ENCODE peak calls at places on chromosomes 3 and 15, in ten cellular contexts. Z is tibial artery; U is NCI-H2107; F is Right ventricle myocardium inferior; H is activated naive CD8-positive, alpha-beta T cell treated with anti-CD3 and anti-CD28 coated beads, Interleukin-2, amount 10 ng/mL, durations not matched to agents 7 days and 5 days; G is nephron progenitor cell; S is left cardiac atrium; A is uterus; J is heart right ventricle; L is NCI-H146. D is an unnamed sample.

GRCh38 chr15:28932361-28932760 is 46.6 kb downstream of the APBA2 start:
- DNase-seq in U (no peak), F (no peak), J (no peak), A (no peak), H (no peak), G (no peak), S (no peak), Z (no peak), L (no peak), D (no peak)

GRCh38 chr3:15521573-15521965 is at the start of gene COLQ:
- DNase-seq in Z (no peak), F (no peak), L (no peak), S (no peak), G (peak), A (no peak), J (peak), H (no peak), U (no peak), D (no peak)

GRCh38 chr3:115709135-115709534 is 85.8 kb downstream of the GAP43 start:
- DNase-seq in F (no peak), U (no peak), Z (no peak), J (no peak), G (no peak), H (no peak), A (no peak), S (no peak), L (no peak), D (no peak)

GRCh38 chr3:18645603-18646002 is 220.5 kb upstream of the SATB1 start:
- DNase-seq in A (no peak), J (no peak), H (no peak), U (no peak), S (no peak), F (no peak), Z (no peak), G (no peak), L (no peak), D (no peak)

GRCh38 chr3:142993958-142994442 is 7.4 kb upstream of the U2SURP start:
- DNase-seq in J (peak), G (peak), A (peak), L (peak), U (peak), H (peak), Z (peak), S (peak), F (no peak), D (peak)

GRCh38 chr3:163368168-163368567 is 1710.1 kb downstream of the SI start:
- DNase-seq in A (no peak), S (no peak), G (no peak), F (no peak), J (no peak), H (no peak), L (no peak), Z (no peak), U (no peak), D (no peak)

GRCh38 chr15:71195242-71195641 is 80.0 kb downstream of the THSD4 start:
- DNase-seq in G (no peak), A (no peak), S (no peak), J (no peak), L (peak), U (no peak), F (no peak), H (no peak), Z (no peak), D (no peak)

GRCh38 chr15:48693474-48693873 is 48.0 kb upstream of the FBN1 start:
- DNase-seq in J (no peak), F (no peak), L (no peak), S (no peak), H (no peak), A (no peak), G (no peak), Z (no peak), U (no peak), D (no peak)

GRCh38 chr3:116140100-116140689 is 305.1 kb downstream of the LSAMP start:
- DNase-seq in F (no peak), A (no peak), Z (no peak), S (no peak), U (no peak), H (no peak), G (no peak), J (no peak), L (peak), D (no peak)

GRCh38 chr3:29286841-29287240 is 6.0 kb downstream of the RBMS3 start:
- DNase-seq in Z (no peak), S (no peak), F (no peak), L (no peak), J (no peak), H (no peak), A (no peak), G (no peak), U (no peak), D (no peak)